ENCODE peak calls at places on chromosome 5, in four cellular contexts. One of them, this sample, is unnamed.

GRCh38 chr5:170737591-170737990 is 45.9 kb upstream of the GABRP start:
- DNase-seq in SHP77: no peak
- DNase-seq in left ventricle myocardium inferior: no peak
- DNase-seq in endothelial cell: no peak
- DNase-seq in this sample: no peak

GRCh38 chr5:13976223-13976622 is 31.7 kb upstream of the DNAH5 start:
- DNase-seq in SHP77: no peak
- DNase-seq in left ventricle myocardium inferior: no peak
- DNase-seq in endothelial cell: no peak
- DNase-seq in this sample: no peak

GRCh38 chr5:56481147-56481997 is 248.2 kb upstream of the ANKRD55 start:
- DNase-seq in SHP77: no peak
- DNase-seq in left ventricle myocardium inferior: peak
- DNase-seq in endothelial cell: peak
- DNase-seq in this sample: no peak

GRCh38 chr5:131534995-131535394 is 100.0 kb downstream of the RAPGEF6 start:
- DNase-seq in SHP77: no peak
- DNase-seq in left ventricle myocardium inferior: no peak
- DNase-seq in endothelial cell: no peak
- DNase-seq in this sample: no peak

GRCh38 chr5:17099946-17100345 is 117.5 kb upstream of the BASP1 start:
- DNase-seq in SHP77: no peak
- DNase-seq in left ventricle myocardium inferior: no peak
- DNase-seq in endothelial cell: no peak
- DNase-seq in this sample: no peak

GRCh38 chr5:169992789-169993188 is 12.5 kb upstream of the INSYN2B start:
- DNase-seq in SHP77: no peak
- DNase-seq in left ventricle myocardium inferior: no peak
- DNase-seq in endothelial cell: no peak
- DNase-seq in this sample: no peak

GRCh38 chr5:172418847-172419810 is 35.2 kb downstream of the SH3PXD2B start:
- DNase-seq in SHP77: no peak
- DNase-seq in left ventricle myocardium inferior: peak
- DNase-seq in endothelial cell: no peak
- DNase-seq in this sample: no peak

GRCh38 chr5:101580591-101580990 is 677.5 kb upstream of the ST8SIA4 start:
- DNase-seq in SHP77: no peak
- DNase-seq in left ventricle myocardium inferior: no peak
- DNase-seq in endothelial cell: no peak
- DNase-seq in this sample: no peak

GRCh38 chr5:111681414-111681790 is 75.6 kb downstream of the NREP start:
- DNase-seq in SHP77: no peak
- DNase-seq in left ventricle myocardium inferior: no peak
- DNase-seq in endothelial cell: no peak
- DNase-seq in this sample: no peak

GRCh38 chr5:172293054-172293744 is 9.6 kb upstream of the UBTD2 start:
- DNase-seq in SHP77: peak
- DNase-seq in left ventricle myocardium inferior: peak
- DNase-seq in endothelial cell: peak
- DNase-seq in this sample: peak

GRCh38 chr5:145160679-145161078 is 674.5 kb downstream of the PRELID2 start:
- DNase-seq in SHP77: no peak
- DNase-seq in left ventricle myocardium inferior: no peak
- DNase-seq in endothelial cell: no peak
- DNase-seq in this sample: no peak

GRCh38 chr5:154573011-154573410 is 95.0 kb upstream of the HAND1 start:
- DNase-seq in SHP77: no peak
- DNase-seq in left ventricle myocardium inferior: no peak
- DNase-seq in endothelial cell: no peak
- DNase-seq in this sample: no peak

GRCh38 chr5:130868186-130868821 is 296.8 kb downstream of the HINT1 start:
- DNase-seq in SHP77: no peak
- DNase-seq in left ventricle myocardium inferior: no peak
- DNase-seq in endothelial cell: no peak
- DNase-seq in this sample: no peak

GRCh38 chr5:96143450-96143849 is 181.8 kb upstream of the ELL2 start:
- DNase-seq in SHP77: no peak
- DNase-seq in left ventricle myocardium inferior: no peak
- DNase-seq in endothelial cell: no peak
- DNase-seq in this sample: no peak

GRCh38 chr5:177131711-177132503 is 1.7 kb upstream of the NSD1 start:
- DNase-seq in SHP77: no peak
- DNase-seq in left ventricle myocardium inferior: peak
- DNase-seq in endothelial cell: peak
- DNase-seq in this sample: no peak

GRCh38 chr5:180623411-180623834 is 26.0 kb downstream of the FLT4 start:
- DNase-seq in SHP77: no peak
- DNase-seq in left ventricle myocardium inferior: no peak
- DNase-seq in endothelial cell: peak
- DNase-seq in this sample: no peak

GRCh38 chr5:127203818-127204217 is 86.8 kb upstream of the MEGF10 start:
- DNase-seq in SHP77: no peak
- DNase-seq in left ventricle myocardium inferior: no peak
- DNase-seq in endothelial cell: no peak
- DNase-seq in this sample: no peak

GRCh38 chr5:14155075-14155474 is 11.9 kb downstream of the TRIO start:
- DNase-seq in SHP77: no peak
- DNase-seq in left ventricle myocardium inferior: no peak
- DNase-seq in endothelial cell: no peak
- DNase-seq in this sample: no peak

GRCh38 chr5:145976431-145977155 is 40.2 kb downstream of the SH3RF2 start:
- DNase-seq in SHP77: no peak
- DNase-seq in left ventricle myocardium inferior: no peak
- DNase-seq in endothelial cell: no peak
- DNase-seq in this sample: no peak

GRCh38 chr5:20229286-20230005 is 241.4 kb upstream of the CDH18 start:
- DNase-seq in SHP77: no peak
- DNase-seq in left ventricle myocardium inferior: no peak
- DNase-seq in endothelial cell: no peak
- DNase-seq in this sample: no peak

GRCh38 chr5:179268966-179269693 is 76.1 kb downstream of the ADAMTS2 start:
- DNase-seq in SHP77: no peak
- DNase-seq in left ventricle myocardium inferior: no peak
- DNase-seq in endothelial cell: no peak
- DNase-seq in this sample: no peak

GRCh38 chr5:63963080-63963735 is 963 bp upstream of the HTR1A start:
- DNase-seq in SHP77: peak
- DNase-seq in left ventricle myocardium inferior: no peak
- DNase-seq in endothelial cell: peak
- DNase-seq in this sample: no peak

GRCh38 chr5:51278458-51279049 is 104.7 kb upstream of the ISL1 start:
- DNase-seq in SHP77: no peak
- DNase-seq in left ventricle myocardium inferior: no peak
- DNase-seq in endothelial cell: no peak
- DNase-seq in this sample: no peak

GRCh38 chr5:56693220-56693579 is 122.1 kb upstream of the MAP3K1 start:
- DNase-seq in SHP77: no peak
- DNase-seq in left ventricle myocardium inferior: no peak
- DNase-seq in endothelial cell: no peak
- DNase-seq in this sample: no peak

GRCh38 chr5:125294844-125295243 is 548.4 kb upstream of the ZNF608 start:
- DNase-seq in SHP77: no peak
- DNase-seq in left ventricle myocardium inferior: no peak
- DNase-seq in endothelial cell: no peak
- DNase-seq in this sample: no peak

GRCh38 chr5:24681106-24681505 is 36.3 kb upstream of the CDH10 start:
- DNase-seq in SHP77: no peak
- DNase-seq in left ventricle myocardium inferior: no peak
- DNase-seq in endothelial cell: no peak
- DNase-seq in this sample: no peak

GRCh38 chr5:14326035-14326909 is 183.1 kb downstream of the TRIO start:
- DNase-seq in SHP77: peak
- DNase-seq in left ventricle myocardium inferior: no peak
- DNase-seq in endothelial cell: peak
- DNase-seq in this sample: no peak

GRCh38 chr5:51846015-51846414 is 462.8 kb downstream of the ISL1 start:
- DNase-seq in SHP77: no peak
- DNase-seq in left ventricle myocardium inferior: no peak
- DNase-seq in endothelial cell: no peak
- DNase-seq in this sample: no peak

GRCh38 chr5:73263001-73263710 is 90.2 kb downstream of the TMEM174 start:
- DNase-seq in SHP77: no peak
- DNase-seq in left ventricle myocardium inferior: no peak
- DNase-seq in endothelial cell: no peak
- DNase-seq in this sample: no peak

GRCh38 chr5:122493091-122493775 is 181.2 kb downstream of the SNCAIP start:
- DNase-seq in SHP77: peak
- DNase-seq in left ventricle myocardium inferior: peak
- DNase-seq in endothelial cell: no peak
- DNase-seq in this sample: no peak

GRCh38 chr5:88785396-88786216 is 97.4 kb downstream of the MEF2C start:
- DNase-seq in SHP77: no peak
- DNase-seq in left ventricle myocardium inferior: no peak
- DNase-seq in endothelial cell: no peak
- DNase-seq in this sample: peak

GRCh38 chr5:1515311-1515920 is 8.3 kb downstream of the LPCAT1 start:
- DNase-seq in SHP77: no peak
- DNase-seq in left ventricle myocardium inferior: peak
- DNase-seq in endothelial cell: no peak
- DNase-seq in this sample: no peak

GRCh38 chr5:125093776-125094175 is 347.3 kb upstream of the ZNF608 start:
- DNase-seq in SHP77: no peak
- DNase-seq in left ventricle myocardium inferior: no peak
- DNase-seq in endothelial cell: no peak
- DNase-seq in this sample: no peak